ENCODE peak calls at places on chromosomes 2 and 18, in six cellular contexts. Z is endothelial cell; U is C1 segment of cervical spinal cord; D is astrocyte; F is effector CD8-positive, alpha-beta T cell; A is BJ. J is an unnamed sample.

GRCh38 chr2:156017486-156017885 is 315.0 kb downstream of the NR4A2 start:
- DNase-seq in F (no peak), Z (no peak), A (no peak), D (no peak), U (no peak), J (no peak)

GRCh38 chr2:173752152-173752551 is 213.0 kb downstream of the SP3 start:
- DNase-seq in U (no peak), Z (no peak), A (no peak), D (no peak), F (no peak), J (no peak)

GRCh38 chr2:32491346-32491745 is 134.5 kb downstream of the BIRC6 start:
- DNase-seq in U (no peak), D (no peak), F (no peak), A (no peak), Z (no peak), J (no peak)

GRCh38 chr2:148643998-148644884 is at the start of gene EPC2:
- DNase-seq in Z (peak; percentile 90), D (peak; percentile 67), A (no peak), F (peak; percentile 77), U (peak; percentile 90), J (peak; percentile 19)

GRCh38 chr2:237866119-237866621 is 6.7 kb downstream of the RAMP1 start:
- DNase-seq in Z (no peak), U (no peak), A (no peak), D (peak; percentile 85), F (no peak), J (no peak)

GRCh38 chr2:240466579-240467148 is 31.2 kb downstream of the GPC1 start:
- DNase-seq in U (no peak), D (no peak), F (no peak), Z (no peak), A (no peak), J (no peak)

GRCh38 chr18:8980496-8981402 is 121.8 kb upstream of the NDUFV2 start:
- DNase-seq in D (no peak), A (no peak), F (no peak), U (no peak), Z (no peak), J (no peak)

GRCh38 chr2:182616471-182617393 is 99.3 kb upstream of the DNAJC10 start:
- DNase-seq in Z (no peak), U (no peak), D (peak; percentile 90), A (peak; percentile 81), F (no peak), J (peak; percentile 16)

GRCh38 chr2:191318729-191319078 is 73.5 kb downstream of the MYO1B start:
- DNase-seq in D (peak; percentile 69), U (no peak), Z (no peak), A (no peak), F (no peak), J (no peak)

GRCh38 chr2:43129676-43130547 is 96.5 kb downstream of the ZFP36L2 start:
- DNase-seq in A (no peak), U (peak; percentile 42), D (peak; percentile 60), F (no peak), Z (no peak), J (no peak)

GRCh38 chr18:51726614-51727013 is 529.1 kb upstream of the MEX3C start:
- DNase-seq in U (no peak), Z (no peak), D (no peak), A (no peak), F (no peak), J (no peak)

GRCh38 chr18:9845256-9845655 is 40.5 kb upstream of the TXNDC2 start:
- DNase-seq in A (no peak), Z (no peak), D (no peak), U (no peak), F (no peak), J (no peak)

GRCh38 chr2:881204-881918 is 69.3 kb upstream of the SNTG2 start:
- DNase-seq in Z (no peak), A (no peak), U (no peak), D (no peak), F (no peak), J (no peak)

GRCh38 chr2:163565192-163565591 is 170.6 kb downstream of the FIGN start:
- DNase-seq in A (no peak), D (no peak), F (no peak), U (no peak), Z (no peak), J (no peak)

GRCh38 chr2:173059941-173060575 is 15.6 kb upstream of the MAP3K20 start:
- DNase-seq in Z (no peak), F (no peak), D (no peak), A (no peak), U (no peak), J (no peak)

GRCh38 chr2:226474131-226474530 is 325.5 kb downstream of the IRS1 start:
- DNase-seq in A (no peak), Z (no peak), F (no peak), D (no peak), U (no peak), J (no peak)

GRCh38 chr2:45614330-45614729 is 3.3 kb upstream of the SRBD1 start:
- DNase-seq in A (no peak), U (peak; percentile 6), D (no peak), Z (no peak), F (no peak), J (no peak)